ENCODE peak calls at places on chromosomes 13 and 19, in six cellular contexts. B is brain microvascular endothelial cell, I is transverse colon, K is OCI-LY7, E is AG10803, Y is IMR-90. J is an unnamed sample.

GRCh38 chr13:75258159-75258782 is 223.7 kb downstream of the TBC1D4 start:
- DNase-seq in I (no peak), K (peak; percentile 16), Y (peak; percentile 55), B (no peak), E (peak; percentile 49), J (peak; percentile 65)

GRCh38 chr19:10182847-10183246 is 11.9 kb downstream of the DNMT1 start:
- DNase-seq in K (no peak), Y (no peak), I (no peak), E (no peak), B (no peak), J (no peak)

GRCh38 chr19:35248310-35249145 is at the start of gene LSR:
- DNase-seq in B (no peak), K (peak; percentile 99), E (no peak), I (peak; percentile 94), Y (no peak), J (no peak)

GRCh38 chr13:48038763-48039162 is 1.2 kb downstream of the NUDT15 start:
- DNase-seq in B (no peak), E (no peak), I (no peak), K (peak; percentile 37), Y (no peak), J (no peak)

GRCh38 chr19:7415163-7415856 is 66.6 kb downstream of the ARHGEF18 start:
- DNase-seq in Y (peak; percentile 86), K (no peak), E (no peak), B (peak; percentile 44), I (no peak), J (peak; percentile 68)

GRCh38 chr19:15248106-15248505 is 15.9 kb upstream of the EPHX3 start:
- DNase-seq in K (no peak), B (peak; percentile 48), E (no peak), I (no peak), Y (peak; percentile 36), J (no peak)

GRCh38 chr13:100214886-100215285 is 126.0 kb downstream of the PCCA start:
- DNase-seq in B (peak; percentile 57), K (no peak), I (no peak), Y (peak; percentile 93), E (peak; percentile 44), J (peak; percentile 60)

GRCh38 chr19:18393836-18394235 is 3.6 kb downstream of the LRRC25 start:
- DNase-seq in Y (no peak), E (no peak), B (no peak), I (no peak), K (peak; percentile 38), J (no peak)

GRCh38 chr13:91375119-91375729 is 23.2 kb upstream of the GPC5 start:
- DNase-seq in I (no peak), Y (peak; percentile 8), K (peak; percentile 85), E (peak; percentile 5), B (no peak), J (peak; percentile 20)

GRCh38 chr13:109344552-109345157 is 441.7 kb downstream of the IRS2 start:
- DNase-seq in E (peak; percentile 71), K (no peak), Y (peak; percentile 82), I (no peak), B (peak; percentile 50), J (peak; percentile 65)

GRCh38 chr19:29418106-29418684 is 107.6 kb upstream of the VSTM2B start:
- DNase-seq in E (no peak), K (no peak), B (no peak), I (no peak), Y (no peak), J (no peak)

GRCh38 chr13:88464851-88465250 is 793.7 kb downstream of the SLITRK5 start:
- DNase-seq in B (no peak), Y (no peak), E (no peak), I (no peak), K (no peak), J (no peak)

GRCh38 chr19:57978586-57979289 is 4.4 kb upstream of the C19orf18 start:
- DNase-seq in E (no peak), I (no peak), B (no peak), K (no peak), Y (no peak), J (peak; percentile 8)

GRCh38 chr19:45578861-45579260 is 5.7 kb downstream of the OPA3 start:
- DNase-seq in Y (no peak), K (no peak), E (no peak), I (no peak), B (no peak), J (no peak)
- TF ChIP-seq CTCF in Y (no peak), K (no peak), E (no peak), I (no peak), B (no peak), J (no peak)

DNA sequence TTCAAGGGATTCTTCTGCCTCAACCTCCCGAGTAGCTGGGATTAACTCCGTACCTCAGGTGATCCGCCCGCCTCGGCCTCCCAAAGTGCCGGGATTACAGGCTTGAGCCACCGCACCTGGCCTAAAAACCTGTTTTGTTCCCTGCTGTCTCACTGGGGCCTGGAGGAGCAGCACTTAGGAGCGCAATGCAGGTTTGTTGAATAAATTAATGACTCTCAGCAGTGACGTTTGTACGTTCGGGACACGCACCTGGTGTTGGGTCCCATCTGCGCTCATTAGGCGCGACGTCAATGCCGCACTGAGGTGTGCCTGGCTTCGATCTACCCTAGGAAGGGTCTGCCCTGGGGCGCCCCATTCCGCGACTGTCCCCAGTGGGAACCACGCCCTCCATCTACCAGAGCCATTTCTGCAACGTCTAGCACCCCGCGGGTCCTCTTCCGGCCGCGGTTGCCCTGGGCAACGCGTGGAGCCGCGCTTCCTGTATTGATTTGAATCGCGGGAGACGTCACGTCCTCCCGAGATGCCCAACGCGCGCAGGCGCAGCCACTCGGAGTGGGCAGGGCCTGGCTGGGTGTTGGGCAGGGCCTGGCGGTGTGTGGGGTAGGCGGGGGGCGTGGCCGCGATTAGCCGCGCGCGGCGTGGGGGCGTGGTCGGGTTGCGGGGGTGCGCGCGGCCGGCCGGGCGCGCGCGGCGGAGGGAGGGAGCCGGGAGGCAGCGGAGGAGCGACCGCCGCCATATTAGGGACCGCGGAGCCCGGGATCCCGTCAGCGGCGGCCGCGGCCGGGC is at the start of gene FZR1:
- DNase-seq in K (peak; percentile 99), E (peak; percentile 98), I (peak; percentile 100), B (peak; percentile 98), Y (peak; percentile 98), J (peak; percentile 98)
- H3K4me3 ChIP-seq in K (peak within 1 kb of the TSS; percentile 100), E (peak within 1 kb of the TSS; percentile 91), I (peak within 1 kb of the TSS; percentile 99), B (peak within 1 kb of the TSS; percentile 82), Y (peak within 1 kb of the TSS; percentile 68), J (peak within 1 kb of the TSS; percentile 79)

GRCh38 chr13:27283906-27284523 is 13.4 kb downstream of the RASL11A start:
- DNase-seq in B (no peak), E (peak; percentile 20), I (peak; percentile 21), K (peak; percentile 53), Y (no peak), J (peak; percentile 44)
- TF ChIP-seq CTCF in B (peak; percentile 55), E (peak; percentile 53), I (peak; percentile 18), K (peak; percentile 72), Y (peak; percentile 50), J (peak; percentile 45)

DNA sequence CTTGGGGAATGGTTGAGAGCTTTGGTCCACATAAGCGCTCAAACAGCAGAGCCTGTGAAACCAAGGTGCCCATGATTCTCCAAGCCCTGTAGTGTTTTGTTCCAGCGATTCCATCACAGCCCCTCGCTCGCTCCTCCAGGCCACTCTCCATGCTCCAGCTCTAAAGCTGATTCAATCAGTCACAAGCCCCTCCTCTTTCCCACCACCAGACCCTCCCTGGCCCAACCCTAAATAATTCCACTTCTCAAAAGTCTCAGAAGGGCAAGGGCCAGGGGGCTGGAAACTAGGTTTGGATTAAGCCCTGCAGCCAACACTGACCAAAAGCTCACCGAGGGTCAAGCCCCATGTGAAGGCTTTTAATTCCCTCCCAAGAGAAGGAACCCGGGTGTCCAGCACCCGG is 1.5 kb downstream of the ZNF296 start:
- DNase-seq in E (no peak), I (no peak), K (no peak), Y (no peak), B (no peak), J (no peak)
- H3K4me3 ChIP-seq in E (no peak overlapping the region), I (peak overlapping the region; percentile 5), K (peak overlapping the region; percentile 85), Y (no peak overlapping the region), B (no peak overlapping the region), J (no peak overlapping the region)